ENCODE peak calls at places on chromosomes 6 and 20, in five cellular contexts. One of them, this sample, is unnamed.

GRCh38 chr6:41655706-41656668 is 17.7 kb downstream of the MDFI start:
- DNase-seq in astrocyte of the spinal cord: peak; percentile 44
- DNase-seq in AML-193: no peak
- DNase-seq in EL: no peak
- DNase-seq in kidney glomerular epithelial cell: no peak
- DNase-seq in this sample: no peak

GRCh38 chr6:160306284-160306683 is 41.9 kb upstream of the SLC22A3 start:
- DNase-seq in astrocyte of the spinal cord: no peak
- DNase-seq in AML-193: no peak
- DNase-seq in EL: no peak
- DNase-seq in kidney glomerular epithelial cell: no peak
- DNase-seq in this sample: no peak

GRCh38 chr20:44701889-44702288 is 13.3 kb upstream of the CCN5 start:
- DNase-seq in astrocyte of the spinal cord: no peak
- DNase-seq in AML-193: no peak
- DNase-seq in EL: no peak
- DNase-seq in kidney glomerular epithelial cell: no peak
- DNase-seq in this sample: no peak

GRCh38 chr6:71383891-71384489 is 95.4 kb downstream of the OGFRL1 start:
- DNase-seq in astrocyte of the spinal cord: peak; percentile 80
- DNase-seq in AML-193: peak; percentile 34
- DNase-seq in EL: peak; percentile 66
- DNase-seq in kidney glomerular epithelial cell: peak; percentile 60
- DNase-seq in this sample: no peak

GRCh38 chr6:5059036-5059896 is 25.9 kb upstream of the PPP1R3G start:
- DNase-seq in astrocyte of the spinal cord: no peak
- DNase-seq in AML-193: no peak
- DNase-seq in EL: no peak
- DNase-seq in kidney glomerular epithelial cell: no peak
- DNase-seq in this sample: no peak

GRCh38 chr20:36852187-36852586 is 23.8 kb upstream of the TLDC2 start:
- DNase-seq in astrocyte of the spinal cord: no peak
- DNase-seq in AML-193: no peak
- DNase-seq in EL: no peak
- DNase-seq in kidney glomerular epithelial cell: no peak
- DNase-seq in this sample: no peak

GRCh38 chr20:32201977-32202363 is 5.6 kb downstream of the PLAGL2 start:
- DNase-seq in astrocyte of the spinal cord: no peak
- DNase-seq in AML-193: no peak
- DNase-seq in EL: peak; percentile 18
- DNase-seq in kidney glomerular epithelial cell: no peak
- DNase-seq in this sample: no peak

GRCh38 chr6:166542580-166542912 is 43.9 kb downstream of the RAMACL start:
- DNase-seq in astrocyte of the spinal cord: no peak
- DNase-seq in AML-193: no peak
- DNase-seq in EL: no peak
- DNase-seq in kidney glomerular epithelial cell: peak; percentile 65
- DNase-seq in this sample: no peak

GRCh38 chr6:87968435-87969278 is 79.0 kb upstream of the SPACA1 start:
- DNase-seq in astrocyte of the spinal cord: peak; percentile 13
- DNase-seq in AML-193: no peak
- DNase-seq in EL: no peak
- DNase-seq in kidney glomerular epithelial cell: no peak
- DNase-seq in this sample: no peak

GRCh38 chr6:157867981-157868380 is 44.9 kb downstream of the SNX9 start:
- DNase-seq in astrocyte of the spinal cord: no peak
- DNase-seq in AML-193: no peak
- DNase-seq in EL: no peak
- DNase-seq in kidney glomerular epithelial cell: no peak
- DNase-seq in this sample: no peak

GRCh38 chr20:12289476-12289875 is 371.8 kb downstream of the BTBD3 start:
- DNase-seq in astrocyte of the spinal cord: no peak
- DNase-seq in AML-193: no peak
- DNase-seq in EL: no peak
- DNase-seq in kidney glomerular epithelial cell: no peak
- DNase-seq in this sample: no peak

GRCh38 chr6:32129297-32130088 is 595 bp downstream of the FKBPL start:
- DNase-seq in astrocyte of the spinal cord: no peak
- DNase-seq in AML-193: no peak
- DNase-seq in EL: no peak
- DNase-seq in kidney glomerular epithelial cell: no peak
- DNase-seq in this sample: no peak

GRCh38 chr6:118663993-118664985 is 12.9 kb upstream of the CEP85L start:
- DNase-seq in astrocyte of the spinal cord: no peak
- DNase-seq in AML-193: no peak
- DNase-seq in EL: peak; percentile 11
- DNase-seq in kidney glomerular epithelial cell: peak; percentile 29
- DNase-seq in this sample: no peak

GRCh38 chr20:16399801-16400200 is 173.4 kb downstream of the KIF16B start:
- DNase-seq in astrocyte of the spinal cord: no peak
- DNase-seq in AML-193: no peak
- DNase-seq in EL: no peak
- DNase-seq in kidney glomerular epithelial cell: no peak
- DNase-seq in this sample: no peak

GRCh38 chr6:106739387-106739786 is 110.0 kb downstream of the QRSL1 start:
- DNase-seq in astrocyte of the spinal cord: peak; percentile 32
- DNase-seq in AML-193: no peak
- DNase-seq in EL: peak; percentile 12
- DNase-seq in kidney glomerular epithelial cell: peak; percentile 27
- DNase-seq in this sample: no peak

GRCh38 chr6:127971945-127972391 is 71.1 kb upstream of the THEMIS start:
- DNase-seq in astrocyte of the spinal cord: peak; percentile 79
- DNase-seq in AML-193: no peak
- DNase-seq in EL: peak; percentile 91
- DNase-seq in kidney glomerular epithelial cell: peak; percentile 37
- DNase-seq in this sample: no peak

GRCh38 chr6:16276991-16277981 is 38.9 kb downstream of the GMPR start:
- DNase-seq in astrocyte of the spinal cord: peak; percentile 90
- DNase-seq in AML-193: no peak
- DNase-seq in EL: peak; percentile 94
- DNase-seq in kidney glomerular epithelial cell: peak; percentile 74
- DNase-seq in this sample: peak; percentile 91

GRCh38 chr6:110217255-110217654 is 37.0 kb downstream of the CDC40 start:
- DNase-seq in astrocyte of the spinal cord: peak; percentile 26
- DNase-seq in AML-193: no peak
- DNase-seq in EL: peak; percentile 57
- DNase-seq in kidney glomerular epithelial cell: peak; percentile 78
- DNase-seq in this sample: no peak